ENCODE peak calls at places on chromosomes 12 and 14, in four cellular contexts. One of them, this sample, is unnamed.

GRCh38 chr14:89228921-89229639 is 188.0 kb downstream of the FOXN3 start:
- DNase-seq in HepG2: no peak
- DNase-seq in K562: no peak
- DNase-seq in A549: no peak
- DNase-seq in this sample: no peak

GRCh38 chr14:104548802-104549535 is 30.6 kb upstream of the C14orf180 start:
- DNase-seq in HepG2: no peak
- DNase-seq in K562: no peak
- DNase-seq in A549: no peak
- DNase-seq in this sample: no peak

GRCh38 chr12:62673027-62673815 is 206.6 kb downstream of the MON2 start:
- DNase-seq in HepG2: no peak
- DNase-seq in K562: no peak
- DNase-seq in A549: no peak
- DNase-seq in this sample: no peak

GRCh38 chr12:52155048-52155868 is 36.6 kb downstream of the KRT80 start:
- DNase-seq in HepG2: no peak
- DNase-seq in K562: no peak
- DNase-seq in A549: no peak
- DNase-seq in this sample: no peak

GRCh38 chr14:104805326-104805678 is 4.4 kb downstream of the ZBTB42 start:
- DNase-seq in HepG2: no peak
- DNase-seq in K562: peak
- DNase-seq in A549: peak
- DNase-seq in this sample: peak

GRCh38 chr14:92733007-92733406 is 15.4 kb downstream of the LGMN start:
- DNase-seq in HepG2: no peak
- DNase-seq in K562: peak
- DNase-seq in A549: no peak
- DNase-seq in this sample: no peak

GRCh38 chr12:29741342-29742241 is 42.1 kb downstream of the TMTC1 start:
- DNase-seq in HepG2: no peak
- DNase-seq in K562: no peak
- DNase-seq in A549: no peak
- DNase-seq in this sample: peak

GRCh38 chr12:132270969-132271754 is 58.2 kb downstream of the GALNT9 start:
- DNase-seq in HepG2: no peak
- DNase-seq in K562: no peak
- DNase-seq in A549: no peak
- DNase-seq in this sample: no peak

GRCh38 chr14:104436047-104436531 is 143.5 kb upstream of the C14orf180 start:
- DNase-seq in HepG2: no peak
- DNase-seq in K562: no peak
- DNase-seq in A549: no peak
- DNase-seq in this sample: no peak

DNA sequence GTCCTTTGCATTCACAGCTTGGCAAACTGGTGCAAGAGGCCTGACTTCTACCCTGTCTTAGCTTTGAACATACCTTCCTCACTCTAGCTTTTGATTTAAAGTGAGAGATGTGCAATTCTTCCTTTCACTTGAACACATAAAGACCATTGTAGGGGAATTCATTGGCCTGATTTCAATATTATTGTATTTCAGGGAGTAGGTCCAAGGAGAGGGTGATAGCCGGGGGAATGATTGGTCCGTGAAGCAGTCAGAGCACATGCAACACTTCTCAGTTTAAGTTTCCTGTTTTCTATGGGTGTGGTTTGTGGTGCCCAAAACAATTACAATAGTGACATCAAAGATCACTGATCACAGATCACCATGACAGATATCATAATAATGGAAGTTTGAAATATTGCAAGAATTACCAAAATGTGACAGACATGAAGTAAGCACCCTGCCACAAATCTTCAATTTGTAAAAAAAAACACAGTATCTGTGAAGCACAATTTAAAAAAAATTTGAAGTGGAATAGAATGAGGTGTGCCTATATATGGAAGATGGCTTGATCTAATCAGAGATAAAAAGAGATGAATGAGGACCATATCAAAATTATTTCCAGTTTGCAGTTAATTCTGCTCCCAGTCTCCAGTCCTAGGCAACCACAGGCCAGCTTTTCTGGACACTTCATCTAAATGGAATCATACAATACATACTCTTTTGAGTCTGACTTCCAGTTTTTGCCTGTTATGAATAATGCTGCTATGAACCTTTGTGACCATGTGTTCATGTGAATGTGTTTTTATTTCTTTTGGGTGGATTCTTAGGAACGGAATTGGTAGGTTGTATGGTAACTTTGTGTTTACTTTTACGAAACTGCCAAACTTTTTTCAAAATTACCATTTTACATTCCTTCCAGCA is 23.2 kb downstream of the BORCS5 start:
- DNase-seq in HepG2: no peak
- DNase-seq in K562: no peak
- DNase-seq in A549: no peak
- DNase-seq in this sample: no peak
- TF ChIP-seq MAZ in HepG2: no peak
- TF ChIP-seq MAZ in K562: no peak
- TF ChIP-seq MAZ in A549: no peak
- TF ChIP-seq MAZ in this sample: no peak

GRCh38 chr12:11902525-11902875 is 168.2 kb upstream of the BCL2L14 start:
- DNase-seq in HepG2: no peak
- DNase-seq in K562: no peak
- DNase-seq in A549: no peak
- DNase-seq in this sample: no peak

GRCh38 chr12:11907625-11908024 is 163.1 kb upstream of the BCL2L14 start:
- DNase-seq in HepG2: no peak
- DNase-seq in K562: no peak
- DNase-seq in A549: no peak
- DNase-seq in this sample: no peak

GRCh38 chr12:11904124-11904523 is 166.6 kb upstream of the BCL2L14 start:
- DNase-seq in HepG2: no peak
- DNase-seq in K562: no peak
- DNase-seq in A549: no peak
- DNase-seq in this sample: no peak

GRCh38 chr12:11901687-11902524 is 168.8 kb upstream of the BCL2L14 start:
- DNase-seq in HepG2: no peak
- DNase-seq in K562: no peak
- DNase-seq in A549: no peak
- DNase-seq in this sample: no peak

GRCh38 chr12:11906284-11906935 is 164.3 kb upstream of the BCL2L14 start:
- DNase-seq in HepG2: no peak
- DNase-seq in K562: no peak
- DNase-seq in A549: no peak
- DNase-seq in this sample: peak
- TF ChIP-seq MAZ in HepG2: no peak
- TF ChIP-seq MAZ in K562: no peak
- TF ChIP-seq MAZ in A549: no peak
- TF ChIP-seq MAZ in this sample: no peak

DNA sequence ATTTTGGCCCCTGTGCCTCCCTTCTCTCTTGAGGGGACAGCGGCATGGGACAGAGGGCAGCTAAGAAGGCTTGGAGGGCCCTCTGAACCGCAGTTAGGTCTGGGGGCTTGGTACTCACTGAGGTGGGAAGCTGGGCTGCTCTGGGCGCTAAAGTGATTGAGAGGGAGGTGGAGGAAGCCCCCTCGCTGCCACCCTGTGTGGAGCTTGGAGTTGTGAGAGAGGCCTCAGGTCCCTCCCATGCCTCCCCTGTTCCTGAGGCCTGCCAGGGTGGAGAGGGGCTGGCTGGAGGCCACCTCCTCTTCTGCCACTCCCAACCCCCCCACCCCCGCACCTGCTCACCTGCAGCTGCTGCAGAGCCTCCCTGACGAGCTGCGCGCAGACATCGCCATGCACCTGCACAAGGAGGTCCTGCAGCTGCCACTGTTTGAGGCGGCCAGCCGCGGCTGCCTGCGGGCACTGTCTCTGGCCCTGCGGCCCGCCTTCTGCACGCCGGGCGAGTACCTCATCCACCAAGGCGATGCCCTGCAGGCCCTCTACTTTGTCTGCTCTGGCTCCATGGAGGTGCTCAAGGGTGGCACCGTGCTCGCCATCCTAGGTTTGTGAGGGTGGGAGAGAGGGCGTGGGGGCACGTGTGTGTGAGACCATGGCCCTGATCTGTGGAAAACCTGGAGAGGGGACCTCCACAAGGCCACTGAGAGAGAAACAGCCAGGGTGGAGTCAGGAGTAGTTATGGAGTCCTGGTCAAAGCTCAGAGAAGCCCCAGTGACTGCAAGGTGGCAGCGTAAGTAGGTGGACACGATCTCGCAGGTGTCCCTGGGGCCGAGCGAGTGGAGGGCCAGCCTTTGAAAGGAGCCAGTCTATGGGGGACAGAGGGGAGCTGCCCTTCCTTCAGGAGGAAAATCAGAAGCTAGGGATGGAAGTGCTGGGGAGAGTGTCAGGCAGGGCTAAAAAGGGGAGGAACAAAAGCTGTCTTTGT is 11.2 kb downstream of the KCNH3 start:
- DNase-seq in HepG2: no peak
- DNase-seq in K562: no peak
- DNase-seq in A549: no peak
- DNase-seq in this sample: no peak
- TF ChIP-seq MAZ in HepG2: no peak
- TF ChIP-seq MAZ in K562: no peak
- TF ChIP-seq MAZ in A549: no peak
- TF ChIP-seq MAZ in this sample: no peak

DNA sequence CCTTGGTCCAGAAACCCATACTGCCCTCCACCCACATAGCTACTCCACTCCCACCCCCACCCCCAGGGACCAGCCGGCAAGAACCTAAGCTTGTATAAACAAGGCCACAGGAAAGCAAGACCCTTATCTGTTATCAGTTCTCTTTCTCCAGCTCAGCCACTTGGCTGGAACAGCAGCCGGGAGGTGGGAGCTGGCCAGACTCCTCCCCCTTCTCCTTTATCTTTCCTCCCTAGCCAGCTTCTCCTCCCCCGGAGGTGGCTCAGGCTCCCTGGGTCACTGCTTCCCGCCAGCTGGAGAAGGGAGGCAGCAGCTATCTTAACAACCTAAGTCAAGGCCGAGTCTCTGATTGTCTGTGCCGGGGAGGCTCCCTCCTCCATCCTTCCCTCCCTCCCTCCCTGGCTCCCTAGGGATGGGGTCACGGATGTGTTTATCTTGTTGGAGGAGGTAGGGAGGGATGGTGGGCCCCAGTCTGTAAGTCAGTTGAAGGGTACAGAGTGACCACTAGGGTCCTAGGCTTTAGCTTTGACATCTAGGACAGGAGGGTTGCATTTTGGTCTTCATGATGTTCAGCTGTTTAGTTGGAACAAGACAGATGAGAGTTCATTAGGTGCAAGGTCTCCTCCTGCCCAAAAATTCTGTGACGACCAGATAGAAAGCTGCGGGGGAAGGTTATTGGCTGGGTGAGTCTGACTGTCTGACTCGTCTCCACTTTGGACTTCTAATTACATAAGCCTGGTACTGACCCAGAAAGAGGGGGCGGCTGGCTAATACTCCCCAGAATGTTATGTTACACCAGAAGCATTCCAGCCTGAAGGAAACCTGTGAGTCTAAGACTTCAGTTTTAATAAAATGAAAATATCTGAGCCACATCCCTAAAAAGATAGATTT is 29.7 kb downstream of the ZFP36L1 start:
- DNase-seq in HepG2: peak
- DNase-seq in K562: peak
- DNase-seq in A549: no peak
- DNase-seq in this sample: peak
- TF ChIP-seq MAZ in HepG2: no peak
- TF ChIP-seq MAZ in K562: peak
- TF ChIP-seq MAZ in A549: no peak
- TF ChIP-seq MAZ in this sample: no peak

GRCh38 chr12:122951406-122951805 is 14.9 kb downstream of the ABCB9 start:
- DNase-seq in HepG2: peak
- DNase-seq in K562: no peak
- DNase-seq in A549: no peak
- DNase-seq in this sample: peak
- TF ChIP-seq MAZ in HepG2: no peak
- TF ChIP-seq MAZ in K562: no peak
- TF ChIP-seq MAZ in A549: no peak
- TF ChIP-seq MAZ in this sample: no peak

GRCh38 chr14:96091149-96091693 is 52.1 kb downstream of the C14orf132 start:
- DNase-seq in HepG2: no peak
- DNase-seq in K562: no peak
- DNase-seq in A549: no peak
- DNase-seq in this sample: no peak
- TF ChIP-seq MAZ in HepG2: no peak
- TF ChIP-seq MAZ in K562: no peak
- TF ChIP-seq MAZ in A549: no peak
- TF ChIP-seq MAZ in this sample: no peak

DNA sequence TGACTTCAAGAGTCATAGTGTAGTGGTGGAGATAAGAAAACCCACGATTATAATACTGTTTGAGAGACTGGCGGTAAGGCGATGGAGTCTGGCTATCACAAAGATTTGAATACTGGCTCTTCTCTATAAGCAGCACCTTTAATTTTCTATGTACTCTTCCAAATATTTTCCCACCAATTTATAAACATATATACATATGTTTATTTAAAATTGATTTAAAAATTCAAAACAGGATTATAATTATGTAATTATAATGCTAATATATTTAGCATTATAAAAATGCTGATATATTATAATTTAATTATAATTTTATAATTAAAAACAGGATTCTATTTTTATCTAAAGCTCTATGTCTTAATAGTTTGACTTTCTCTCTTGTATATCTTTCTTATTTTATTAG is 15.4 kb upstream of the DCD start:
- DNase-seq in HepG2: no peak
- DNase-seq in K562: no peak
- DNase-seq in A549: no peak
- DNase-seq in this sample: no peak
- TF ChIP-seq MAZ in HepG2: no peak
- TF ChIP-seq MAZ in K562: no peak
- TF ChIP-seq MAZ in A549: no peak
- TF ChIP-seq MAZ in this sample: no peak

GRCh38 chr14:94407906-94408305 is 19.5 kb upstream of the SERPINA1 start:
- DNase-seq in HepG2: no peak
- DNase-seq in K562: no peak
- DNase-seq in A549: no peak
- DNase-seq in this sample: no peak
- TF ChIP-seq MAZ in HepG2: no peak
- TF ChIP-seq MAZ in K562: no peak
- TF ChIP-seq MAZ in A549: no peak
- TF ChIP-seq MAZ in this sample: no peak

This sample was measured in IMR-90.